ENCODE peak calls at places on chromosomes 16 and 17, in seven cellular contexts. One of them, this sample, is unnamed.

GRCh38 chr17:57999496-58000017 is 7.5 kb downstream of the SRSF1 start:
- DNase-seq in A549: peak; percentile 81
- DNase-seq in fibroblast of pulmonary artery: peak; percentile 87
- DNase-seq in IMR-90: peak; percentile 79
- DNase-seq in RWPE1: no peak
- DNase-seq in thoracic aorta: no peak
- DNase-seq in AG04450: peak; percentile 57
- DNase-seq in this sample: no peak

GRCh38 chr17:50564916-50565315 is 4.4 kb downstream of the CACNA1G start:
- DNase-seq in A549: peak; percentile 47
- DNase-seq in AG04450: no peak
- DNase-seq in IMR-90: peak; percentile 56
- DNase-seq in RWPE1: no peak
- DNase-seq in fibroblast of pulmonary artery: peak; percentile 76
- DNase-seq in thoracic aorta: peak; percentile 61
- DNase-seq in this sample: peak; percentile 83

GRCh38 chr17:72711531-72712310 is 380.8 kb downstream of the SLC39A11 start:
- DNase-seq in IMR-90: no peak
- DNase-seq in A549: no peak
- DNase-seq in AG04450: no peak
- DNase-seq in fibroblast of pulmonary artery: no peak
- DNase-seq in thoracic aorta: no peak
- DNase-seq in RWPE1: no peak
- DNase-seq in this sample: no peak

GRCh38 chr17:79325707-79326106 is 251.1 kb downstream of the ENGASE start:
- DNase-seq in thoracic aorta: no peak
- DNase-seq in IMR-90: no peak
- DNase-seq in RWPE1: peak; percentile 27
- DNase-seq in AG04450: no peak
- DNase-seq in A549: no peak
- DNase-seq in fibroblast of pulmonary artery: peak; percentile 13
- DNase-seq in this sample: no peak

GRCh38 chr17:81018044-81018802 is 16.7 kb upstream of the BAIAP2 start:
- DNase-seq in A549: no peak
- DNase-seq in IMR-90: peak; percentile 63
- DNase-seq in thoracic aorta: no peak
- DNase-seq in fibroblast of pulmonary artery: peak; percentile 43
- DNase-seq in RWPE1: no peak
- DNase-seq in AG04450: no peak
- DNase-seq in this sample: no peak

GRCh38 chr17:17027442-17028058 is 14.7 kb upstream of the MPRIP start:
- DNase-seq in RWPE1: no peak
- DNase-seq in thoracic aorta: no peak
- DNase-seq in A549: no peak
- DNase-seq in AG04450: no peak
- DNase-seq in fibroblast of pulmonary artery: no peak
- DNase-seq in IMR-90: no peak
- DNase-seq in this sample: no peak

GRCh38 chr17:7281074-7281952 is at the start of gene SLC2A4:
- DNase-seq in A549: peak; percentile 98
- DNase-seq in AG04450: peak; percentile 77
- DNase-seq in fibroblast of pulmonary artery: peak; percentile 95
- DNase-seq in IMR-90: peak; percentile 90
- DNase-seq in RWPE1: peak; percentile 98
- DNase-seq in thoracic aorta: peak; percentile 78
- DNase-seq in this sample: peak; percentile 77

GRCh38 chr16:19639986-19640421 is 78.0 kb downstream of the KNOP1 start:
- DNase-seq in A549: no peak
- DNase-seq in AG04450: no peak
- DNase-seq in RWPE1: no peak
- DNase-seq in fibroblast of pulmonary artery: no peak
- DNase-seq in thoracic aorta: no peak
- DNase-seq in IMR-90: no peak
- DNase-seq in this sample: no peak

GRCh38 chr17:79609616-79610150 is 1.2 kb downstream of the RBFOX3 start:
- DNase-seq in A549: peak; percentile 39
- DNase-seq in thoracic aorta: no peak
- DNase-seq in IMR-90: no peak
- DNase-seq in AG04450: no peak
- DNase-seq in RWPE1: no peak
- DNase-seq in fibroblast of pulmonary artery: no peak
- DNase-seq in this sample: no peak

GRCh38 chr17:38741853-38742421 is 6.2 kb downstream of the PCGF2 start:
- DNase-seq in AG04450: no peak
- DNase-seq in RWPE1: no peak
- DNase-seq in thoracic aorta: no peak
- DNase-seq in A549: no peak
- DNase-seq in fibroblast of pulmonary artery: no peak
- DNase-seq in IMR-90: no peak
- DNase-seq in this sample: no peak

GRCh38 chr16:8673611-8674412 is 605 bp upstream of the ABAT start:
- DNase-seq in IMR-90: no peak
- DNase-seq in thoracic aorta: no peak
- DNase-seq in fibroblast of pulmonary artery: no peak
- DNase-seq in RWPE1: no peak
- DNase-seq in AG04450: no peak
- DNase-seq in A549: no peak
- DNase-seq in this sample: no peak

GRCh38 chr16:51012396-51012795 is 138.7 kb downstream of the SALL1 start:
- DNase-seq in AG04450: no peak
- DNase-seq in thoracic aorta: no peak
- DNase-seq in IMR-90: no peak
- DNase-seq in A549: no peak
- DNase-seq in fibroblast of pulmonary artery: no peak
- DNase-seq in RWPE1: no peak
- DNase-seq in this sample: no peak

GRCh38 chr16:11613381-11614303 is 26.9 kb upstream of the LITAF start:
- DNase-seq in thoracic aorta: no peak
- DNase-seq in IMR-90: no peak
- DNase-seq in fibroblast of pulmonary artery: peak; percentile 53
- DNase-seq in RWPE1: peak; percentile 90
- DNase-seq in AG04450: no peak
- DNase-seq in A549: no peak
- DNase-seq in this sample: no peak

GRCh38 chr16:85652431-85653221 is 36.1 kb downstream of the GINS2 start:
- DNase-seq in thoracic aorta: no peak
- DNase-seq in RWPE1: no peak
- DNase-seq in A549: peak; percentile 62
- DNase-seq in fibroblast of pulmonary artery: peak; percentile 33
- DNase-seq in IMR-90: peak; percentile 38
- DNase-seq in AG04450: no peak
- DNase-seq in this sample: no peak

GRCh38 chr16:73365010-73365409 is 317.1 kb upstream of the ZFHX3 start:
- DNase-seq in AG04450: peak; percentile 16
- DNase-seq in fibroblast of pulmonary artery: peak; percentile 13
- DNase-seq in IMR-90: peak; percentile 12
- DNase-seq in thoracic aorta: no peak
- DNase-seq in RWPE1: no peak
- DNase-seq in A549: no peak
- DNase-seq in this sample: no peak

GRCh38 chr17:57226793-57227192 is 29.5 kb upstream of the MSI2 start:
- DNase-seq in thoracic aorta: no peak
- DNase-seq in AG04450: no peak
- DNase-seq in RWPE1: no peak
- DNase-seq in fibroblast of pulmonary artery: no peak
- DNase-seq in IMR-90: no peak
- DNase-seq in A549: no peak
- DNase-seq in this sample: no peak

GRCh38 chr16:76670125-76670857 is 393.1 kb downstream of the CNTNAP4 start:
- DNase-seq in thoracic aorta: no peak
- DNase-seq in AG04450: no peak
- DNase-seq in fibroblast of pulmonary artery: no peak
- DNase-seq in A549: no peak
- DNase-seq in RWPE1: peak; percentile 9
- DNase-seq in IMR-90: no peak
- DNase-seq in this sample: no peak

GRCh38 chr16:964696-965395 is 5.9 kb downstream of the LMF1 start:
- DNase-seq in RWPE1: no peak
- DNase-seq in IMR-90: no peak
- DNase-seq in AG04450: no peak
- DNase-seq in thoracic aorta: no peak
- DNase-seq in fibroblast of pulmonary artery: no peak
- DNase-seq in A549: no peak
- DNase-seq in this sample: no peak

GRCh38 chr16:50309156-50309526 is 42.8 kb downstream of the ADCY7 start:
- DNase-seq in thoracic aorta: no peak
- DNase-seq in RWPE1: no peak
- DNase-seq in AG04450: no peak
- DNase-seq in IMR-90: no peak
- DNase-seq in fibroblast of pulmonary artery: no peak
- DNase-seq in A549: no peak
- DNase-seq in this sample: no peak

GRCh38 chr17:9767432-9767991 is 23.9 kb downstream of the DHRS7C start:
- DNase-seq in IMR-90: no peak
- DNase-seq in RWPE1: no peak
- DNase-seq in A549: no peak
- DNase-seq in AG04450: no peak
- DNase-seq in fibroblast of pulmonary artery: no peak
- DNase-seq in thoracic aorta: no peak
- DNase-seq in this sample: no peak

GRCh38 chr17:9769036-9769695 is 22.2 kb downstream of the DHRS7C start:
- DNase-seq in thoracic aorta: no peak
- DNase-seq in AG04450: no peak
- DNase-seq in IMR-90: no peak
- DNase-seq in RWPE1: no peak
- DNase-seq in fibroblast of pulmonary artery: no peak
- DNase-seq in A549: no peak
- DNase-seq in this sample: no peak

GRCh38 chr17:9771465-9771864 is 19.9 kb downstream of the DHRS7C start:
- DNase-seq in fibroblast of pulmonary artery: no peak
- DNase-seq in A549: no peak
- DNase-seq in AG04450: no peak
- DNase-seq in thoracic aorta: no peak
- DNase-seq in IMR-90: no peak
- DNase-seq in RWPE1: no peak
- DNase-seq in this sample: no peak

GRCh38 chr17:9766970-9767369 is 24.4 kb downstream of the DHRS7C start:
- DNase-seq in AG04450: no peak
- DNase-seq in A549: no peak
- DNase-seq in fibroblast of pulmonary artery: no peak
- DNase-seq in RWPE1: no peak
- DNase-seq in thoracic aorta: no peak
- DNase-seq in IMR-90: no peak
- DNase-seq in this sample: no peak

GRCh38 chr17:9768381-9768934 is 22.9 kb downstream of the DHRS7C start:
- DNase-seq in AG04450: no peak
- DNase-seq in thoracic aorta: no peak
- DNase-seq in A549: peak; percentile 60
- DNase-seq in fibroblast of pulmonary artery: peak; percentile 52
- DNase-seq in RWPE1: peak; percentile 28
- DNase-seq in IMR-90: peak; percentile 16
- DNase-seq in this sample: no peak
- TF ChIP-seq CTCF in AG04450: peak; percentile 26
- TF ChIP-seq CTCF in thoracic aorta: peak; percentile 46
- TF ChIP-seq CTCF in A549: peak; percentile 80
- TF ChIP-seq CTCF in fibroblast of pulmonary artery: peak; percentile 40
- TF ChIP-seq CTCF in RWPE1: peak; percentile 40
- TF ChIP-seq CTCF in IMR-90: peak; percentile 30
- TF ChIP-seq CTCF in this sample: peak; percentile 24

GRCh38 chr17:20105539-20106291 is 96.6 kb downstream of the SPECC1 start:
- DNase-seq in RWPE1: no peak
- DNase-seq in A549: peak; percentile 24
- DNase-seq in IMR-90: no peak
- DNase-seq in AG04450: no peak
- DNase-seq in thoracic aorta: no peak
- DNase-seq in fibroblast of pulmonary artery: no peak
- DNase-seq in this sample: no peak
- TF ChIP-seq CTCF in RWPE1: no peak
- TF ChIP-seq CTCF in A549: peak; percentile 9
- TF ChIP-seq CTCF in IMR-90: no peak
- TF ChIP-seq CTCF in AG04450: no peak
- TF ChIP-seq CTCF in thoracic aorta: no peak
- TF ChIP-seq CTCF in fibroblast of pulmonary artery: no peak
- TF ChIP-seq CTCF in this sample: no peak

DNA sequence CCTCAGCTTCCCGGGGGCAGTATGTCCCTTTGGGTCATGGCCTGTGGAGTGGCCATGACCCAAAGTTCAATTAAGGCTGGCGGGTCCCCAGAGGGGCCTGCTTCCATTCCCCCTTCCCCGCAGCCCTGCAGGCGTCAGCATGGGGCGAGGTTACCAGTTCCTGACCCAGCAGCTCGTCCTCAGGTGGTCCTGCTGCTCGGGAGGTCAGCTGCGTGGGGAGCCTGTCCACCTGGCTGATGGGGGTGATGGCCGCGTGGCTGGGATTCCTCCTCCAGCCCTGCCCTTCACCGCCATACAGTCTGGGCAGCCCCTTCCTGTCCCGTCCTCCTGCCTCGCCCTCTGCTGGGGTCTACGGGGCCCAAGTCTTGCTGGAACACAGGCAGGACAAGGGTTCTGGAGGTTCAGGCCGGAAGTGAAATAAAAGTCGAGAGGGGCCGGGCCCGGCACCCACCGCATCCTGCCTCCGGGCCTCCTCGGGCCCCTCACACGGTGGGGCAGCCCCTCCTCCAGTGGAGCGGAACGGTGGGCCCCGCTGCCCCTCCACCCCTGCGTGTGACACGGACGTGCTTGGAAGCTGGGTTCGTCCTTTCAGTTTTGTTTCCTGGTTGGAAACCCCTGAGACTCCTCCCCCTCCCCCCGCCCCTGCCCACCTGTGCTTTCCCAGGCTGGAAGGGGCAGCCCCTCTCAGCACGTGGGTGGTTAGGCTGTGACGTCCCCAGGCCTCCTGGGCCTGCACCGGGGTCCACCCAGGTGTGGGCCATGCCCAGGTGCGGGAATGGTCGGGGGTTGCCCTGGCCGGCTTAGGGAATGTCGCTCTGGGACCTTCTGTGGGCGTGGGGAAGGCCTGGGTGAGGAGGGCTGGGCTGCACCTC is 6.8 kb downstream of the UBALD2 start:
- DNase-seq in A549: no peak
- DNase-seq in fibroblast of pulmonary artery: no peak
- DNase-seq in IMR-90: no peak
- DNase-seq in RWPE1: no peak
- DNase-seq in thoracic aorta: no peak
- DNase-seq in AG04450: no peak
- DNase-seq in this sample: no peak
- TF ChIP-seq CTCF in A549: no peak
- TF ChIP-seq CTCF in fibroblast of pulmonary artery: no peak
- TF ChIP-seq CTCF in IMR-90: no peak
- TF ChIP-seq CTCF in RWPE1: no peak
- TF ChIP-seq CTCF in thoracic aorta: no peak
- TF ChIP-seq CTCF in AG04450: no peak
- TF ChIP-seq CTCF in this sample: no peak

GRCh38 chr16:3264137-3265036 is 8.0 kb upstream of the MEFV start:
- DNase-seq in AG04450: peak; percentile 94
- DNase-seq in IMR-90: peak; percentile 96
- DNase-seq in A549: peak; percentile 94
- DNase-seq in RWPE1: peak; percentile 96
- DNase-seq in thoracic aorta: peak; percentile 88
- DNase-seq in fibroblast of pulmonary artery: peak; percentile 98
- DNase-seq in this sample: peak; percentile 96
- TF ChIP-seq CTCF in AG04450: peak; percentile 39
- TF ChIP-seq CTCF in IMR-90: peak; percentile 35
- TF ChIP-seq CTCF in A549: no peak
- TF ChIP-seq CTCF in RWPE1: no peak
- TF ChIP-seq CTCF in thoracic aorta: no peak
- TF ChIP-seq CTCF in fibroblast of pulmonary artery: peak; percentile 11
- TF ChIP-seq CTCF in this sample: peak; percentile 31

GRCh38 chr17:41734949-41735313 is 488 bp upstream of the HAP1 start:
- DNase-seq in IMR-90: peak; percentile 6
- DNase-seq in A549: no peak
- DNase-seq in thoracic aorta: no peak
- DNase-seq in fibroblast of pulmonary artery: no peak
- DNase-seq in RWPE1: no peak
- DNase-seq in AG04450: no peak
- DNase-seq in this sample: no peak
- TF ChIP-seq CTCF in IMR-90: no peak
- TF ChIP-seq CTCF in A549: no peak
- TF ChIP-seq CTCF in thoracic aorta: no peak
- TF ChIP-seq CTCF in fibroblast of pulmonary artery: no peak
- TF ChIP-seq CTCF in RWPE1: no peak
- TF ChIP-seq CTCF in AG04450: no peak
- TF ChIP-seq CTCF in this sample: no peak

GRCh38 chr16:31200821-31201510 is 1.6 kb downstream of the PYCARD start:
- DNase-seq in thoracic aorta: no peak
- DNase-seq in AG04450: no peak
- DNase-seq in A549: peak; percentile 49
- DNase-seq in IMR-90: no peak
- DNase-seq in RWPE1: peak; percentile 42
- DNase-seq in fibroblast of pulmonary artery: no peak
- DNase-seq in this sample: no peak
- TF ChIP-seq CTCF in thoracic aorta: no peak
- TF ChIP-seq CTCF in AG04450: no peak
- TF ChIP-seq CTCF in A549: no peak
- TF ChIP-seq CTCF in IMR-90: peak; percentile 12
- TF ChIP-seq CTCF in RWPE1: no peak
- TF ChIP-seq CTCF in fibroblast of pulmonary artery: no peak
- TF ChIP-seq CTCF in this sample: peak; percentile 8

This sample was measured in AG09319.